ENCODE peak calls at places on chromosomes 16 and 17, in eight cellular contexts. G is mesothelial cell of epicardium, T is Panc1, O is vagina, M is nephron progenitor cell, J is A549, B is B cell, N is glutamatergic neuron. W is an unnamed sample.

GRCh38 chr17:79548116-79548515 is 62.7 kb downstream of the RBFOX3 start:
- DNase-seq in G (no peak), T (no peak), O (no peak), M (no peak), J (no peak), B (no peak), N (no peak), W (no peak)

GRCh38 chr16:82603784-82604411 is 22.9 kb upstream of the CDH13 start:
- DNase-seq in G (no peak), T (no peak), O (no peak), M (peak; percentile 48), J (no peak), B (no peak), N (peak; percentile 65), W (peak; percentile 50)

GRCh38 chr17:77133087-77133633 is 7.6 kb upstream of the SEC14L1 start:
- DNase-seq in G (no peak), T (no peak), O (no peak), M (peak; percentile 14), J (no peak), B (no peak), N (no peak), W (no peak)

GRCh38 chr16:66811043-66811442 is 9.7 kb upstream of the TERB1 start:
- DNase-seq in G (no peak), T (no peak), O (no peak), M (no peak), J (no peak), B (no peak), N (no peak), W (no peak)

GRCh38 chr17:39239640-39240314 is 14.0 kb upstream of the STAC2 start:
- DNase-seq in G (peak; percentile 70), T (no peak), O (no peak), M (peak; percentile 76), J (peak; percentile 68), B (peak; percentile 83), N (peak; percentile 71), W (peak; percentile 71)

GRCh38 chr16:85755929-85756768 is 5.3 kb upstream of the C16orf74 start:
- DNase-seq in G (no peak), T (no peak), O (no peak), M (no peak), J (no peak), B (peak; percentile 80), N (no peak), W (no peak)

GRCh38 chr17:59418732-59419166 is 87.3 kb downstream of the YPEL2 start:
- DNase-seq in G (no peak), T (no peak), O (no peak), M (no peak), J (no peak), B (no peak), N (no peak), W (no peak)

GRCh38 chr17:56985371-56986162 is 7.6 kb downstream of the SCPEP1 start:
- DNase-seq in G (no peak), T (no peak), O (no peak), M (no peak), J (no peak), B (no peak), N (no peak), W (no peak)

GRCh38 chr17:81926451-81927144 is 937 bp downstream of the MAFG start:
- DNase-seq in G (peak; percentile 76), T (no peak), O (no peak), M (peak; percentile 69), J (peak; percentile 92), B (peak; percentile 75), N (peak; percentile 67), W (peak; percentile 67)

GRCh38 chr16:9060225-9060624 is 31.2 kb upstream of the HAPSTR1 start:
- DNase-seq in G (no peak), T (no peak), O (no peak), M (no peak), J (no peak), B (no peak), N (no peak), W (no peak)

GRCh38 chr16:31072540-31073072 is 1.4 kb downstream of the ZNF668 start:
- DNase-seq in G (no peak), T (no peak), O (no peak), M (peak; percentile 23), J (peak; percentile 46), B (peak; percentile 26), N (no peak), W (peak; percentile 18)

GRCh38 chr17:40616592-40616991 is 31.0 kb downstream of the SMARCE1 start:
- DNase-seq in G (no peak), T (no peak), O (no peak), M (no peak), J (no peak), B (no peak), N (no peak), W (no peak)

GRCh38 chr17:40615989-40616476 is 31.6 kb downstream of the SMARCE1 start:
- DNase-seq in G (no peak), T (no peak), O (no peak), M (no peak), J (no peak), B (no peak), N (no peak), W (no peak)

GRCh38 chr17:40614431-40615294 is 33.0 kb downstream of the SMARCE1 start:
- DNase-seq in G (no peak), T (no peak), O (no peak), M (no peak), J (no peak), B (no peak), N (no peak), W (no peak)

GRCh38 chr17:40613755-40614154 is 33.9 kb downstream of the SMARCE1 start:
- DNase-seq in G (no peak), T (no peak), O (no peak), M (no peak), J (no peak), B (no peak), N (no peak), W (no peak)

DNA sequence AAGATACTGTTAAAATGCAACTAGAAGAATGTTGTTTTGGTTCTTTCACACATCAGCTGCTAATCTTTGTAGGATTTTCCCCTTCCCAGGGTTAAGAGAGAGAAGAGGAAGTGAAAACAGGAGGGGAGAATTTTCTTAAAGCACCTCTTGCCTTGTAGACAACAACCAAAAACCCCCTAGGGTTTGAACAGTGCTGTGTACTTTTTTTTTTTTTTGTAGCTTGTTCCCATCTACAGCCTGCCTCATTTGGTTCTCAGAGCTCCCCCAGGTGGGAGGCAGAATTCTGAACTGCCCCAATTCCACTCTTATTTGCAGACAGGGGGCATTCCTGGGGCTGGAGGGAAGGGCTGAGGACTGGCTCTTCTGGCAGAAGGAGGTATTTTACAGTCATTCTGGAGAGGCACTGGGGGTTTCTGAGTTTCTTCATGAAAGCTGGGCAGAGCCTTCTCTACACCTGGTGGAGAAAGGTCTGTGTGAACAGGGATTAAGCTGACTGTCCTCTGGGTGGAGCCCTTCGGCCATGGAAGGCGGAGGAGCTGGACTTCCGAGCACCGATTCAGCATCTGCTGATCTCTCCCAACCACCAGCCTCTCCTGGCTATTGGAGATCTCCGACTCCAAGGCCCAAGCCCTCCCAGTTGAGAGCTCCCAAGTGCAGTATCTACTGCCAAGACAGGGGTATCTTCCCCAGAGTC is 32.2 kb downstream of the SMARCE1 start:
- DNase-seq in G (no peak), T (peak; percentile 20), O (no peak), M (peak; percentile 44), J (peak; percentile 91), B (peak; percentile 80), N (peak; percentile 60), W (peak; percentile 52)
- TF ChIP-seq CTCF in G (no peak), T (peak; percentile 75), O (peak; percentile 41), M (peak; percentile 45), J (peak; percentile 93), B (peak; percentile 68), N (no peak), W (peak; percentile 21)

GRCh38 chr16:4593069-4593468 is 21.6 kb downstream of the UBALD1 start:
- DNase-seq in G (no peak), T (no peak), O (no peak), M (peak; percentile 38), J (no peak), B (no peak), N (peak; percentile 78), W (no peak)

GRCh38 chr16:4591706-4592470 is 22.8 kb downstream of the UBALD1 start:
- DNase-seq in G (no peak), T (no peak), O (no peak), M (no peak), J (no peak), B (no peak), N (no peak), W (no peak)

GRCh38 chr16:4586297-4586696 is 28.4 kb downstream of the UBALD1 start:
- DNase-seq in G (no peak), T (no peak), O (no peak), M (no peak), J (no peak), B (no peak), N (peak; percentile 46), W (no peak)

GRCh38 chr16:4591191-4591590 is 23.5 kb downstream of the UBALD1 start:
- DNase-seq in G (no peak), T (no peak), O (no peak), M (no peak), J (no peak), B (no peak), N (no peak), W (no peak)

GRCh38 chr16:4588961-4589360 is 25.7 kb downstream of the UBALD1 start:
- DNase-seq in G (no peak), T (no peak), O (no peak), M (no peak), J (no peak), B (no peak), N (no peak), W (no peak)
- TF ChIP-seq CTCF in G (no peak), T (no peak), O (no peak), M (no peak), J (no peak), B (no peak), N (no peak), W (no peak)

GRCh38 chr16:56532714-56533113 is 12.9 kb upstream of the BBS2 start:
- DNase-seq in G (no peak), T (no peak), O (no peak), M (no peak), J (no peak), B (no peak), N (no peak), W (no peak)
- TF ChIP-seq CTCF in G (no peak), T (no peak), O (no peak), M (no peak), J (no peak), B (no peak), N (no peak), W (no peak)

GRCh38 chr16:12811441-12812198 is 7.9 kb upstream of the CPPED1 start:
- DNase-seq in G (no peak), T (no peak), O (no peak), M (no peak), J (no peak), B (no peak), N (no peak), W (no peak)

GRCh38 chr16:12818331-12818730 is 14.6 kb upstream of the CPPED1 start:
- DNase-seq in G (no peak), T (no peak), O (no peak), M (no peak), J (no peak), B (no peak), N (no peak), W (no peak)

GRCh38 chr16:12819126-12820117 is 15.7 kb upstream of the CPPED1 start:
- DNase-seq in G (peak; percentile 79), T (peak; percentile 8), O (no peak), M (peak; percentile 80), J (peak; percentile 67), B (peak; percentile 78), N (peak; percentile 74), W (peak; percentile 81)

DNA sequence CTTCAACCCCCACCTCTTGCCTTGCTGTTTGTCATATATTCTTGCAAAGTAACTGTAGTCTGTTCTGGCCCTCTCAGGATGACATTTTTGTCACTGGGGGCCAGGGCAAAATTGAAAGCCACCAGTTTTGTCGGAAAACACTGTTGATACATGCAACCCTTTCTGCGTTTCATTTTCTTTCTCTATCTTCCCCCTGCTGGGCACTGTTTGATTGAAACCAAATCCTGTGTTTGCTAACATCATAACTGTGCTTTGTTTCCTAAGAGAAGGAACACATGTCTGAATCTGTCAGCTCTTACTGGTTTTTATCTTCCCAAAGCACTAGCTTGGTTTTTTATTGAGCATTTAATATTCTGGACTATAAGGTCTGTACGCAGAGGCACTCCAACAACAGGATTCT is 11.7 kb upstream of the CPPED1 start:
- DNase-seq in G (no peak), T (no peak), O (no peak), M (no peak), J (no peak), B (no peak), N (no peak), W (no peak)
- TF ChIP-seq CTCF in G (no peak), T (no peak), O (no peak), M (no peak), J (no peak), B (no peak), N (no peak), W (no peak)

W was measured in endothelial cell.